ENCODE peak calls at places on chromosomes 3 and 15, in eight cellular contexts. A is dorsolateral prefrontal cortex, Q is T follicular helper cell, K is cardiac muscle cell, I is HCEC 1CT, T is T-helper 1 cell, V is kidney epithelial cell, N is NCI-H345. W is an unnamed sample.

GRCh38 chr3:115248274-115248673 is 101.2 kb upstream of the ZBTB20 start:
- DNase-seq in K (no peak), T (no peak), Q (no peak), N (no peak), I (peak; percentile 72), V (no peak), A (no peak), W (no peak)

GRCh38 chr15:29920515-29920914 is 98.2 kb upstream of the TJP1 start:
- DNase-seq in I (no peak), N (no peak), Q (no peak), A (peak; percentile 56), T (no peak), V (peak; percentile 69), K (no peak), W (no peak)

GRCh38 chr3:14411988-14412387 is 9.6 kb downstream of the SLC6A6 start:
- DNase-seq in I (peak; percentile 10), V (no peak), A (no peak), Q (no peak), K (no peak), T (no peak), N (no peak), W (no peak)

GRCh38 chr3:4323246-4324027 is 20.3 kb downstream of the SETMAR start:
- DNase-seq in K (no peak), N (no peak), Q (no peak), A (no peak), V (no peak), T (no peak), I (peak; percentile 23), W (no peak)

GRCh38 chr15:81317642-81318017 is 6.3 kb downstream of the STARD5 start:
- DNase-seq in A (no peak), K (no peak), Q (no peak), T (no peak), I (no peak), N (no peak), V (no peak), W (no peak)

GRCh38 chr3:182331356-182331755 is 461.9 kb upstream of the ATP11B start:
- DNase-seq in I (no peak), A (no peak), Q (no peak), K (no peak), T (no peak), V (no peak), N (no peak), W (no peak)

GRCh38 chr3:152737021-152737908 is 97.7 kb upstream of the P2RY1 start:
- DNase-seq in I (peak; percentile 54), Q (no peak), T (peak; percentile 28), N (no peak), A (no peak), V (peak; percentile 63), K (no peak), W (no peak)

GRCh38 chr15:53549697-53550315 is 209.7 kb downstream of the WDR72 start:
- DNase-seq in I (no peak), N (peak; percentile 37), A (no peak), K (no peak), V (no peak), Q (no peak), T (no peak), W (no peak)

GRCh38 chr3:23576379-23576959 is 229.3 kb upstream of the UBE2E1 start:
- DNase-seq in T (no peak), V (no peak), N (peak; percentile 75), I (no peak), Q (no peak), K (no peak), A (no peak), W (no peak)

GRCh38 chr3:129597087-129597791 is 9.2 kb downstream of the PLXND1 start:
- DNase-seq in N (no peak), Q (no peak), V (no peak), T (no peak), K (no peak), A (no peak), I (no peak), W (no peak)

GRCh38 chr3:188234172-188234571 is 80.2 kb downstream of the LPP start:
- DNase-seq in I (peak; percentile 66), Q (no peak), A (no peak), T (no peak), V (no peak), N (no peak), K (no peak), W (no peak)

GRCh38 chr15:69755571-69756310 is 303.1 kb downstream of the RPLP1 start:
- DNase-seq in N (no peak), A (no peak), Q (peak; percentile 45), I (no peak), V (peak; percentile 82), T (peak; percentile 95), K (no peak), W (no peak)

W was measured in ascending aorta.